ENCODE peak calls at places on chromosomes 3 and 15, in five cellular contexts. X is esophagus squamous epithelium, N is coronary artery, G is body of pancreas, L is Peyer's patch. P is an unnamed sample.

GRCh38 chr3:157176108-157176507 is 16.2 kb upstream of the CCNL1 start:
- DNase-seq in X (no peak), N (no peak), G (no peak), L (no peak), P (no peak)

GRCh38 chr3:41131224-41131623 is 68.1 kb upstream of the CTNNB1 start:
- DNase-seq in G (no peak), X (no peak), N (peak; percentile 31), L (no peak), P (no peak)

GRCh38 chr3:29701326-29701983 is 420.6 kb downstream of the RBMS3 start:
- DNase-seq in G (no peak), X (no peak), L (no peak), N (no peak), P (no peak)

GRCh38 chr3:100702082-100703014 is 6.9 kb upstream of the TFG start:
- DNase-seq in G (no peak), X (no peak), L (no peak), N (no peak), P (no peak)

GRCh38 chr15:65916664-65917406 is 47.5 kb downstream of the RAB11A start:
- DNase-seq in N (no peak), L (peak; percentile 52), X (no peak), G (peak; percentile 77), P (no peak)

GRCh38 chr3:96192951-96193350 is 621.4 kb upstream of the EPHA6 start:
- DNase-seq in L (no peak), G (peak; percentile 34), N (no peak), X (no peak), P (no peak)

GRCh38 chr3:191051037-191051436 is 148.0 kb upstream of the OSTN start:
- DNase-seq in L (no peak), G (no peak), X (no peak), N (no peak), P (no peak)

GRCh38 chr3:179451335-179452165 is at the start of gene GNB4:
- DNase-seq in X (peak; percentile 12), L (peak; percentile 78), N (peak; percentile 85), G (peak; percentile 70), P (peak; percentile 42)

GRCh38 chr3:30426319-30426993 is 179.9 kb upstream of the TGFBR2 start:
- DNase-seq in N (peak; percentile 75), X (no peak), L (peak; percentile 54), G (peak; percentile 33), P (no peak)

GRCh38 chr3:37197810-37198371 is 23.5 kb upstream of the LRRFIP2 start:
- DNase-seq in L (no peak), G (no peak), X (no peak), N (no peak), P (no peak)

GRCh38 chr3:22315925-22316324 is 564.9 kb upstream of the ZNF385D start:
- DNase-seq in X (no peak), G (no peak), N (no peak), L (no peak), P (no peak)

GRCh38 chr3:46627078-46627477 is 14.8 kb downstream of the FAM240A start:
- DNase-seq in G (no peak), N (no peak), L (no peak), X (no peak), P (no peak)

GRCh38 chr3:132399054-132399929 is 18.0 kb upstream of the DNAJC13 start:
- DNase-seq in L (peak; percentile 55), G (peak; percentile 37), N (no peak), X (no peak), P (no peak)

GRCh38 chr3:11434017-11434526 is 161.9 kb downstream of the ATG7 start:
- DNase-seq in X (no peak), L (peak; percentile 48), N (peak; percentile 77), G (peak; percentile 36), P (no peak)

GRCh38 chr3:181052256-181052655 is 62.7 kb upstream of the DNAJC19 start:
- DNase-seq in G (no peak), N (no peak), X (no peak), L (no peak), P (no peak)

GRCh38 chr3:40211579-40211978 is 97.9 kb upstream of the EIF1B start:
- DNase-seq in G (no peak), N (no peak), L (no peak), X (no peak), P (no peak)

GRCh38 chr3:12752803-12753202 is 6.3 kb downstream of the TMEM40 start:
- DNase-seq in X (no peak), L (no peak), N (no peak), G (no peak), P (no peak)

GRCh38 chr15:26017665-26018064 is 154.5 kb upstream of the ATP10A start:
- DNase-seq in L (no peak), N (no peak), X (no peak), G (no peak), P (no peak)

GRCh38 chr15:52021128-52021671 is 2.2 kb downstream of the MAPK6 start:
- DNase-seq in G (peak; percentile 73), L (peak; percentile 72), X (no peak), N (no peak), P (peak; percentile 85)

GRCh38 chr3:102069211-102069662 is 219.9 kb downstream of the NFKBIZ start:
- DNase-seq in X (no peak), G (no peak), N (no peak), L (peak; percentile 61), P (no peak)

GRCh38 chr15:25901841-25902610 is 38.9 kb upstream of the ATP10A start:
- DNase-seq in X (no peak), G (no peak), N (no peak), L (no peak), P (no peak)

GRCh38 chr15:98452238-98452637 is 196.1 kb upstream of the IGF1R start:
- DNase-seq in N (no peak), L (no peak), X (no peak), G (no peak), P (no peak)

GRCh38 chr3:9780920-9781319 is 11.2 kb upstream of the CAMK1 start:
- DNase-seq in G (no peak), N (no peak), X (no peak), L (no peak), P (no peak)

GRCh38 chr3:121883507-121883906 is 10.7 kb upstream of the SLC15A2 start:
- DNase-seq in N (no peak), X (no peak), G (no peak), L (no peak), P (peak; percentile 5)

GRCh38 chr3:172194702-172195392 is 155.5 kb downstream of the FNDC3B start:
- DNase-seq in G (no peak), X (no peak), L (no peak), N (no peak), P (no peak)

GRCh38 chr3:194292331-194292730 is 58.8 kb downstream of the CPN2 start:
- DNase-seq in G (peak; percentile 2), N (no peak), L (no peak), X (no peak), P (no peak)

GRCh38 chr15:43518073-43518761 is 809 bp downstream of the MAP1A start:
- DNase-seq in N (peak; percentile 77), L (no peak), X (no peak), G (peak; percentile 21), P (no peak)

GRCh38 chr15:43516185-43516584 is 1.2 kb upstream of the MAP1A start:
- DNase-seq in N (peak; percentile 80), X (no peak), G (no peak), L (no peak), P (no peak)

GRCh38 chr15:43517354-43518072 is at the start of gene MAP1A:
- DNase-seq in G (peak; percentile 31), L (no peak), N (peak; percentile 82), X (no peak), P (no peak)

GRCh38 chr15:43515731-43516130 is 1.7 kb upstream of the MAP1A start:
- DNase-seq in N (no peak), G (no peak), X (no peak), L (no peak), P (no peak)

DNA sequence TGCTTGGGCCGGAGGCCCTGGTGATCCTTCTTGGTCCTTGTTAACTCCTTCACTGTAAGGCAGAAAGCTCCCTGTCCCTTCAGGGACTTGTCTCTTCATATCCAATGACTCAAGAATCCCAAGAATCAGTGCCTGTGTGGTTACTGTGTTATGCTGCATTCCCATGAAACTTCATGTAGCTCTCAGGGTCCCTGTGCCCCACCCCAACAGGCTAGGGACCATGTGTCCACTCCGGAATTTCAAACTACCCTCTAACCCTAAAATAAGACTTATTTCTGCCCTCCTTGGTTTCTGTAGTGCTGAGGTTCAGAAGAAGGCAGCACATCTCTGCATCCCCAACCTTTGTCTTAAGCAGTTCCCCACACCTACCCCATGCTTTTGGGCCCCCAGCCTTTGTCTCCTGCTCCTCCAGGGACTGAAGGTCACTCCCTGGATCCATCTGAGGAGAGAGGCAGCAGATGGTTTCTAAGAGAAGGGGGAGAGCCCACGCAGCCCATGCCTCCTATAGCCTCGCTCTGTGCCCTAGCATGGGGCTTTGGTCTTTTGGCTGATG is 531 bp upstream of the MAP1A start:
- DNase-seq in L (no peak), G (no peak), X (no peak), N (peak; percentile 53), P (no peak)
- H3K27ac ChIP-seq in L (no peak overlapping the region), G (peak overlapping the region; percentile 24), X (peak overlapping the region; percentile 89), N (peak overlapping the region; percentile 61), P (no peak overlapping the region)

GRCh38 chr3:150759319-150759718 is 3.6 kb downstream of the SIAH2 start:
- DNase-seq in G (no peak), X (no peak), N (no peak), L (no peak), P (no peak)
- H3K27ac ChIP-seq in G (no peak overlapping the region), X (peak overlapping the region; percentile 100), N (no peak overlapping the region), L (no peak overlapping the region), P (peak overlapping the region; percentile 98)

DNA sequence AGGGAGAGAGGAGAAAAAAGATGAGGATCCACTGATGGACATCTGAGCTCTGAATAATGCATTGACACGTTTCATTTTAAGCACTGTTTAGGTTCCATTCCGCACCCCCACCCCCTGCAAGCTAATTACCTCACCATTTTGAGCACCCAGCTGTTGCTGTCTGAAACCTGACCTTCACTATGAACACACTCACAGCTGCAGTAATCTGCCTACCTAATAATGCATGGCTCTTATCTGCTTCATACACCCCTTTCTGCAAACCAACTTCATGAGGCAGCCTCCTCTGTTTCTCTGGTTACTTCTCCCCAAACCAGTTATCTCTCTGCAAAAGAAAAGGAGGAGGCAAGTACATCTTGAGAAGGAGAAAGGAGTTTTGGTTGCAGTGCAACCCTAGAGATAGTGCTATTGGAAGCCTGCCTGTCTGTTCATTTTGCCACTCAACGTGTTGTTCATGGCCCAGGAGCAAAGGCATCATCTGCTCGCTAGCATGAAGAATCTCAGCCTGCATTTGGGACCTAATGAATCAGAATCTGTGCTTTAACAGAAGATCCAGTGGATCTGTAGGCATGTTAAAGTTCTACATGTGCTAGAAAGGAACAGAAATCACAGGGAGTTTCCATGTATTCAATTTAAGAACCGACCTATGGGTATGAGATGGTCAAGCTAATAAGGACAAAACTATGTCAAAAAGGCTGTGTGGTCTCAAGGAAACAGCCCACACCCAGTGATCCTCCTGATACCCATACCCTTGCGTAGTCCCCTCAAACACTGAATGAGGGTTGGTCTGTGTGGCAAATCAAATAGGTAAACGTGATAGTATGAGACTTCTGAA is 87.2 kb downstream of the MB21D2 start:
- DNase-seq in X (no peak), L (no peak), G (no peak), N (no peak), P (no peak)
- H3K27ac ChIP-seq in X (peak overlapping the region; percentile 16), L (no peak overlapping the region), G (no peak overlapping the region), N (peak overlapping the region; percentile 21), P (no peak overlapping the region)

DNA sequence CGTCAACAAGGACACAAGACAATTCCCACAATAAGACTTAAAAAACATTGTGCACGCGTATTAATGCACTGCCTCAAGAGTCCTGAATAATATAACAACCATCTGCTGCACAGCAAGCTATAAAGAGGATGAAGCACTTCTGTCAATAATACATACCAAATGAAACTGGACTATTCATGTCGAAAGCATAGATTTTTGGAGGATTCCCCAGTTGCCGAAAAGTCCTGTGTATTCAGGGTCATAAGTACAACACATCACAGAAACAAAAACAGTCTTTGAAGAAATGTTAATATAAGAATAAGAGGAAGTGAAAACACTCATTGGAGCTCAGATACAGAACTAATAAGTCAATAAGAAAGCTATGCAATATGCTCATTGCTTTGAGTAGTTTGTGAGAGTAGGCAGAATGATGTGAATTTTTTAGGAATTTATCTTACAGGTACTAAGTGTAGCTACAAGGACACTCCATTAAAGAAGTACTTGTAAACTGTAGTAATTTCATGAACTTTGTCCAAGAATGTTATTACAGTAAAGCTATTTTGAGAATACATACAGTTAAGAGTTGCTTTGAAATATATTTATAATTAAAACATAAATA is 31.6 kb downstream of the CBLB start:
- DNase-seq in X (no peak), N (no peak), G (no peak), L (no peak), P (no peak)
- H3K27ac ChIP-seq in X (no peak overlapping the region), N (no peak overlapping the region), G (no peak overlapping the region), L (peak overlapping the region; percentile 48), P (peak overlapping the region; percentile 16)